ENCODE peak calls at places on chromosomes 13 and 19, in ten cellular contexts. One of them, this sample, is unnamed.

GRCh38 chr13:81872581-81872980 is 1531.7 kb upstream of the SPRY2 start:
- DNase-seq in HT1080: peak
- DNase-seq in body of pancreas: no peak
- DNase-seq in GM04503: no peak
- DNase-seq in T-helper 1 cell: no peak
- DNase-seq in GF-D8: no peak
- DNase-seq in lung microvascular endothelial cell: no peak
- DNase-seq in mesenteric fat pad: no peak
- DNase-seq in NCI-H510A: no peak
- DNase-seq in T-helper 17 cell: no peak
- DNase-seq in this sample: no peak

GRCh38 chr13:110444226-110444653 is 117.3 kb downstream of the RAB20 start:
- DNase-seq in T-helper 17 cell: no peak
- DNase-seq in GF-D8: no peak
- DNase-seq in GM04503: no peak
- DNase-seq in NCI-H510A: no peak
- DNase-seq in T-helper 1 cell: no peak
- DNase-seq in lung microvascular endothelial cell: no peak
- DNase-seq in body of pancreas: no peak
- DNase-seq in HT1080: no peak
- DNase-seq in mesenteric fat pad: no peak
- DNase-seq in this sample: no peak

GRCh38 chr13:34816543-34816942 is 125.5 kb upstream of the NBEA start:
- DNase-seq in T-helper 17 cell: no peak
- DNase-seq in NCI-H510A: no peak
- DNase-seq in GF-D8: no peak
- DNase-seq in T-helper 1 cell: no peak
- DNase-seq in mesenteric fat pad: no peak
- DNase-seq in body of pancreas: no peak
- DNase-seq in HT1080: no peak
- DNase-seq in GM04503: peak
- DNase-seq in lung microvascular endothelial cell: no peak
- DNase-seq in this sample: no peak

GRCh38 chr19:7973883-7974282 is 30.4 kb upstream of the TIMM44 start:
- DNase-seq in HT1080: no peak
- DNase-seq in lung microvascular endothelial cell: no peak
- DNase-seq in GF-D8: no peak
- DNase-seq in NCI-H510A: no peak
- DNase-seq in GM04503: no peak
- DNase-seq in mesenteric fat pad: no peak
- DNase-seq in body of pancreas: no peak
- DNase-seq in T-helper 17 cell: no peak
- DNase-seq in T-helper 1 cell: no peak
- DNase-seq in this sample: no peak

GRCh38 chr19:1259206-1259872 is 9.8 kb upstream of the CIRBP start:
- DNase-seq in lung microvascular endothelial cell: peak
- DNase-seq in mesenteric fat pad: no peak
- DNase-seq in GM04503: no peak
- DNase-seq in T-helper 17 cell: peak
- DNase-seq in T-helper 1 cell: peak
- DNase-seq in NCI-H510A: no peak
- DNase-seq in body of pancreas: peak
- DNase-seq in GF-D8: peak
- DNase-seq in HT1080: peak
- DNase-seq in this sample: no peak

GRCh38 chr13:113862766-113863510 is 938 bp downstream of the GAS6 start:
- DNase-seq in HT1080: no peak
- DNase-seq in GM04503: no peak
- DNase-seq in mesenteric fat pad: peak
- DNase-seq in T-helper 1 cell: no peak
- DNase-seq in T-helper 17 cell: no peak
- DNase-seq in NCI-H510A: no peak
- DNase-seq in lung microvascular endothelial cell: peak
- DNase-seq in GF-D8: no peak
- DNase-seq in body of pancreas: peak
- DNase-seq in this sample: no peak

GRCh38 chr19:10763828-10764339 is 46.0 kb downstream of the DNM2 start:
- DNase-seq in HT1080: no peak
- DNase-seq in body of pancreas: no peak
- DNase-seq in GM04503: no peak
- DNase-seq in T-helper 1 cell: no peak
- DNase-seq in lung microvascular endothelial cell: no peak
- DNase-seq in T-helper 17 cell: no peak
- DNase-seq in NCI-H510A: no peak
- DNase-seq in GF-D8: no peak
- DNase-seq in mesenteric fat pad: no peak
- DNase-seq in this sample: no peak

GRCh38 chr19:46202872-46203860 is 26.4 kb upstream of the IGFL1 start:
- DNase-seq in T-helper 17 cell: no peak
- DNase-seq in body of pancreas: no peak
- DNase-seq in NCI-H510A: no peak
- DNase-seq in T-helper 1 cell: no peak
- DNase-seq in HT1080: no peak
- DNase-seq in mesenteric fat pad: no peak
- DNase-seq in GM04503: no peak
- DNase-seq in lung microvascular endothelial cell: no peak
- DNase-seq in GF-D8: no peak
- DNase-seq in this sample: no peak

GRCh38 chr13:35987572-35988513 is 143.3 kb downstream of the DCLK1 start:
- DNase-seq in GM04503: no peak
- DNase-seq in NCI-H510A: peak
- DNase-seq in mesenteric fat pad: no peak
- DNase-seq in T-helper 17 cell: no peak
- DNase-seq in GF-D8: no peak
- DNase-seq in body of pancreas: peak
- DNase-seq in T-helper 1 cell: no peak
- DNase-seq in HT1080: no peak
- DNase-seq in lung microvascular endothelial cell: no peak
- DNase-seq in this sample: peak

GRCh38 chr13:98233127-98233526 is 56.1 kb upstream of the RNF113B start:
- DNase-seq in NCI-H510A: no peak
- DNase-seq in body of pancreas: no peak
- DNase-seq in T-helper 1 cell: no peak
- DNase-seq in T-helper 17 cell: no peak
- DNase-seq in lung microvascular endothelial cell: no peak
- DNase-seq in HT1080: no peak
- DNase-seq in GF-D8: no peak
- DNase-seq in mesenteric fat pad: no peak
- DNase-seq in GM04503: no peak
- DNase-seq in this sample: no peak

GRCh38 chr13:103287659-103288058 is 221.4 kb upstream of the SLC10A2 start:
- DNase-seq in HT1080: peak
- DNase-seq in NCI-H510A: no peak
- DNase-seq in lung microvascular endothelial cell: no peak
- DNase-seq in T-helper 17 cell: no peak
- DNase-seq in body of pancreas: no peak
- DNase-seq in T-helper 1 cell: no peak
- DNase-seq in GF-D8: no peak
- DNase-seq in GM04503: no peak
- DNase-seq in mesenteric fat pad: no peak
- DNase-seq in this sample: no peak

GRCh38 chr13:35956074-35956473 is 175.1 kb downstream of the DCLK1 start:
- DNase-seq in mesenteric fat pad: no peak
- DNase-seq in GF-D8: no peak
- DNase-seq in body of pancreas: no peak
- DNase-seq in T-helper 17 cell: no peak
- DNase-seq in T-helper 1 cell: no peak
- DNase-seq in HT1080: no peak
- DNase-seq in lung microvascular endothelial cell: no peak
- DNase-seq in NCI-H510A: no peak
- DNase-seq in GM04503: no peak
- DNase-seq in this sample: no peak

This sample was measured in NCI-H2107.